ENCODE peak calls at places on chromosomes 5 and 9, in six cellular contexts. One of them, this sample, is unnamed.

GRCh38 chr5:34648522-34649158 is 7.5 kb upstream of the RAI14 start:
- DNase-seq in astrocyte: peak; percentile 51
- DNase-seq in neural progenitor cell: no peak
- DNase-seq in fibroblast of lung: peak; percentile 63
- DNase-seq in PC-3: no peak
- DNase-seq in HepG2: no peak
- DNase-seq in this sample: no peak

GRCh38 chr9:113648586-113648985 is 185.1 kb downstream of the RGS3 start:
- DNase-seq in astrocyte: no peak
- DNase-seq in neural progenitor cell: no peak
- DNase-seq in fibroblast of lung: no peak
- DNase-seq in PC-3: no peak
- DNase-seq in HepG2: no peak
- DNase-seq in this sample: no peak

GRCh38 chr9:90037136-90037797 is 432.5 kb downstream of the GADD45G start:
- DNase-seq in astrocyte: no peak
- DNase-seq in neural progenitor cell: peak; percentile 29
- DNase-seq in fibroblast of lung: no peak
- DNase-seq in PC-3: no peak
- DNase-seq in HepG2: no peak
- DNase-seq in this sample: no peak

GRCh38 chr5:160359816-160360215 is 10.6 kb downstream of the C1QTNF2 start:
- DNase-seq in astrocyte: no peak
- DNase-seq in neural progenitor cell: no peak
- DNase-seq in fibroblast of lung: no peak
- DNase-seq in PC-3: no peak
- DNase-seq in HepG2: no peak
- DNase-seq in this sample: no peak

GRCh38 chr9:131840751-131841702 is 101.2 kb upstream of the RAPGEF1 start:
- DNase-seq in astrocyte: no peak
- DNase-seq in neural progenitor cell: no peak
- DNase-seq in fibroblast of lung: no peak
- DNase-seq in PC-3: no peak
- DNase-seq in HepG2: no peak
- DNase-seq in this sample: no peak

GRCh38 chr5:131416729-131417128 is 152.9 kb downstream of the CDC42SE2 start:
- DNase-seq in astrocyte: no peak
- DNase-seq in neural progenitor cell: no peak
- DNase-seq in fibroblast of lung: no peak
- DNase-seq in PC-3: no peak
- DNase-seq in HepG2: no peak
- DNase-seq in this sample: no peak

GRCh38 chr9:108416321-108416720 is 439.5 kb downstream of the ACTL7B start:
- DNase-seq in astrocyte: no peak
- DNase-seq in neural progenitor cell: no peak
- DNase-seq in fibroblast of lung: no peak
- DNase-seq in PC-3: peak; percentile 57
- DNase-seq in HepG2: peak; percentile 51
- DNase-seq in this sample: peak; percentile 53

GRCh38 chr5:98774192-98775046 is 956 bp downstream of the RGMB start:
- DNase-seq in astrocyte: peak; percentile 62
- DNase-seq in neural progenitor cell: peak; percentile 87
- DNase-seq in fibroblast of lung: peak; percentile 75
- DNase-seq in PC-3: peak; percentile 84
- DNase-seq in HepG2: peak; percentile 61
- DNase-seq in this sample: peak; percentile 70

GRCh38 chr5:146623009-146623408 is 107.0 kb upstream of the GPR151 start:
- DNase-seq in astrocyte: no peak
- DNase-seq in neural progenitor cell: no peak
- DNase-seq in fibroblast of lung: no peak
- DNase-seq in PC-3: no peak
- DNase-seq in HepG2: no peak
- DNase-seq in this sample: no peak

GRCh38 chr9:116504893-116505480 is 182.1 kb upstream of the TRIM32 start:
- DNase-seq in astrocyte: no peak
- DNase-seq in neural progenitor cell: no peak
- DNase-seq in fibroblast of lung: no peak
- DNase-seq in PC-3: no peak
- DNase-seq in HepG2: peak; percentile 23
- DNase-seq in this sample: no peak

GRCh38 chr9:35798658-35799366 is 7.4 kb downstream of the NPR2 start:
- DNase-seq in astrocyte: peak; percentile 53
- DNase-seq in neural progenitor cell: no peak
- DNase-seq in fibroblast of lung: peak; percentile 62
- DNase-seq in PC-3: peak; percentile 89
- DNase-seq in HepG2: peak; percentile 25
- DNase-seq in this sample: peak; percentile 95

GRCh38 chr5:142110046-142110531 is 1.5 kb downstream of the NDFIP1 start:
- DNase-seq in astrocyte: peak; percentile 22
- DNase-seq in neural progenitor cell: no peak
- DNase-seq in fibroblast of lung: peak; percentile 33
- DNase-seq in PC-3: peak; percentile 29
- DNase-seq in HepG2: peak; percentile 15
- DNase-seq in this sample: no peak

GRCh38 chr9:116154976-116155699 is 1.5 kb downstream of the PAPPA start:
- DNase-seq in astrocyte: peak; percentile 56
- DNase-seq in neural progenitor cell: peak; percentile 21
- DNase-seq in fibroblast of lung: peak; percentile 62
- DNase-seq in PC-3: no peak
- DNase-seq in HepG2: no peak
- DNase-seq in this sample: no peak

GRCh38 chr5:143717400-143717799 is 94.6 kb upstream of the HMHB1 start:
- DNase-seq in astrocyte: peak; percentile 91
- DNase-seq in neural progenitor cell: no peak
- DNase-seq in fibroblast of lung: peak; percentile 94
- DNase-seq in PC-3: no peak
- DNase-seq in HepG2: no peak
- DNase-seq in this sample: peak; percentile 63
- TF ChIP-seq CTCF in astrocyte: peak; percentile 27
- TF ChIP-seq CTCF in neural progenitor cell: no peak
- TF ChIP-seq CTCF in fibroblast of lung: no peak
- TF ChIP-seq CTCF in PC-3: no peak
- TF ChIP-seq CTCF in HepG2: no peak
- TF ChIP-seq CTCF in this sample: peak; percentile 4

GRCh38 chr9:37028425-37029031 is 5.5 kb downstream of the PAX5 start:
- DNase-seq in astrocyte: no peak
- DNase-seq in neural progenitor cell: peak; percentile 40
- DNase-seq in fibroblast of lung: no peak
- DNase-seq in PC-3: no peak
- DNase-seq in HepG2: no peak
- DNase-seq in this sample: no peak
- TF ChIP-seq EZH2 in astrocyte: peak; percentile 21
- TF ChIP-seq EZH2 in neural progenitor cell: peak; percentile 66
- TF ChIP-seq EZH2 in fibroblast of lung: peak; percentile 80
- TF ChIP-seq EZH2 in PC-3: no peak
- TF ChIP-seq EZH2 in HepG2: no peak
- TF ChIP-seq EZH2 in this sample: peak; percentile 84

GRCh38 chr5:173826179-173826920 is 61.8 kb upstream of the CPEB4 start:
- DNase-seq in astrocyte: no peak
- DNase-seq in neural progenitor cell: no peak
- DNase-seq in fibroblast of lung: no peak
- DNase-seq in PC-3: no peak
- DNase-seq in HepG2: peak; percentile 82
- DNase-seq in this sample: no peak

GRCh38 chr5:173825215-173825865 is 62.8 kb upstream of the CPEB4 start:
- DNase-seq in astrocyte: peak; percentile 54
- DNase-seq in neural progenitor cell: no peak
- DNase-seq in fibroblast of lung: peak; percentile 66
- DNase-seq in PC-3: no peak
- DNase-seq in HepG2: peak; percentile 31
- DNase-seq in this sample: no peak

GRCh38 chr5:173823274-173823644 is 64.9 kb upstream of the CPEB4 start:
- DNase-seq in astrocyte: no peak
- DNase-seq in neural progenitor cell: no peak
- DNase-seq in fibroblast of lung: no peak
- DNase-seq in PC-3: no peak
- DNase-seq in HepG2: no peak
- DNase-seq in this sample: no peak

GRCh38 chr5:173826921-173827350 is 61.2 kb upstream of the CPEB4 start:
- DNase-seq in astrocyte: no peak
- DNase-seq in neural progenitor cell: no peak
- DNase-seq in fibroblast of lung: no peak
- DNase-seq in PC-3: no peak
- DNase-seq in HepG2: peak; percentile 49
- DNase-seq in this sample: no peak

DNA sequence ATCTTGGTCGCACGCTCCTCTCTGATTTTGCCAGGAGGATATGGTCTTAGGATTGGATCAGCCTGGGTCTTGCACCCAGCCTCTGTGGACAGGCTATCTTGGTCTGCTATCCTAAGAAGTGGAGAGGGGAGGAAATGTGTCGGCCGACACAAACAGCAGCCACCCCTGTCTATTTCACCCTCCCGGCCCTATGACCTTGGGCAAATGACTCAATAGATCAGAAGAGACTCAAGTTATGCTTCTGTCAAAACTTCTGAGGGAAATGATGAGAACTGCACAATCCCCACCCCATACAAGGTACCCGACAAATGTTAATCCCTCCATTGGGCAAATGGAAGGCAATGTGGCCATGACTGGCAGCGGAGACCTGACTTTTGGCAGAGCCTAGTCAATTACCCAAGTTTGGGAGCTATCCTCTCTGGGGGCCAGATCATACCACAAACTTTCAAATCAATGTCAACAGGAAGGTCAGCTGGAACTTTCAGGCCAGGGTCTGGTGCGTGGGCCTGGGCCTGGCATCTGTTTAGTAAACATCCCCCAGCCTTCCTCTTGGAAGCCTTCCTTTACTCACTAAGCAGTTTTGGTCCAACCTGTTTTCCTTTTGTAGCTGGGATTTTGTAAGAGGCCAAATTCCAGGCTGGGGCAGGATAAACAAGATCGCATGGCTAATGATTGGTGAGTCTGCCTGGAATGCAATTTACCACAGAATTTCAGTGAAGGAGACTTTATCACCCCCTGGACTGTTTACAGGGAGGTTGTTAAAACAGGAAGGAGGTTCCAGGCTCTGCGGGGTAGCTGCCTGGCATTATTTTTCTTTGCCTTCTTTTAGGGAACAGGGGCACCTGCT is 64.2 kb upstream of the CPEB4 start:
- DNase-seq in astrocyte: peak; percentile 86
- DNase-seq in neural progenitor cell: peak; percentile 58
- DNase-seq in fibroblast of lung: peak; percentile 90
- DNase-seq in PC-3: peak; percentile 98
- DNase-seq in HepG2: peak; percentile 98
- DNase-seq in this sample: peak; percentile 83
- H2AFZ ChIP-seq in astrocyte: no peak overlapping the region
- H2AFZ ChIP-seq in neural progenitor cell: no peak overlapping the region
- H2AFZ ChIP-seq in fibroblast of lung: no peak overlapping the region
- H2AFZ ChIP-seq in PC-3: peak overlapping the region; percentile 36
- H2AFZ ChIP-seq in HepG2: no peak overlapping the region
- H2AFZ ChIP-seq in this sample: no peak overlapping the region

DNA sequence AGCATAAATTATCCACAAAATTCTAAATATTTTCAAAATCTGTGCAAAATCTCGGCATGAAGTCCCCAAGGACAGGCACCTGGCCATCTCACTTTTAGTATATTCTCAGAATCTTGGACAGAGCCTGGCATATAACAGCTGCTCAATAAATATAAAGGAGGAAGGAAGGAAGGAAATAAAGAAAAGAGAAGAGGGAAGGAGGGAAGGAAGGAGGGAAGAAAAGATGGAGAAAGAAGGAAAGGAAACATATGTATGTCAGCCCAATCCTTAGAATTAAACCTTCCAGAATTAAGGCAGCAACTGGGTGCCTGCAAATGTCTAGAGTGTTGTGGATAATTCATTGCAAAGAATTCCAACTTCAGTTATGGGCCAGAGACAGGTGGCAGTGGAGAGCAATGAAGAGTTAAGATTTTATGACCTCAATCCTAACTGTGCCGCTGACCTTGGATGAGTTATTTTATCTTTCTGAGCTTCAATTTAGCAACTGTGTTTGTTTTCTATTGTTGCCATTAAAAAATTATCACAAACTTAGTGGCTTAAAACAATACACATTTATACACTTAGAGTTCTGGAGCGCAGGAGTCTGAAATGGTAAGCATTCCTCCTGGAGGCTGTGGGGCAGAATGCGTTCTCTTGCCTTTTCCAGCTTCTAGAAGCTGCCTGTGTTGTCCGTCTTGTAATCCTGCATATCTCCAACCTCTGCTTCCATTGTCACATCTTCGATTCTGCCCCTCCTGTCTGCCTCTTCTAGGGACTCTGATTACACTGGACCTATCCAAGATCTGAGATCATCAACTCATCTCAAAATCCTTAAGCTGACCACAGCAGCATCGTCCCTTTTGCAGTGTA is 200.8 kb upstream of the MSX2 start:
- DNase-seq in astrocyte: no peak
- DNase-seq in neural progenitor cell: no peak
- DNase-seq in fibroblast of lung: no peak
- DNase-seq in PC-3: peak; percentile 5
- DNase-seq in HepG2: no peak
- DNase-seq in this sample: no peak
- TF ChIP-seq CTCF in astrocyte: no peak
- TF ChIP-seq CTCF in neural progenitor cell: peak; percentile 25
- TF ChIP-seq CTCF in fibroblast of lung: no peak
- TF ChIP-seq CTCF in PC-3: peak; percentile 48
- TF ChIP-seq CTCF in HepG2: no peak
- TF ChIP-seq CTCF in this sample: peak; percentile 36

DNA sequence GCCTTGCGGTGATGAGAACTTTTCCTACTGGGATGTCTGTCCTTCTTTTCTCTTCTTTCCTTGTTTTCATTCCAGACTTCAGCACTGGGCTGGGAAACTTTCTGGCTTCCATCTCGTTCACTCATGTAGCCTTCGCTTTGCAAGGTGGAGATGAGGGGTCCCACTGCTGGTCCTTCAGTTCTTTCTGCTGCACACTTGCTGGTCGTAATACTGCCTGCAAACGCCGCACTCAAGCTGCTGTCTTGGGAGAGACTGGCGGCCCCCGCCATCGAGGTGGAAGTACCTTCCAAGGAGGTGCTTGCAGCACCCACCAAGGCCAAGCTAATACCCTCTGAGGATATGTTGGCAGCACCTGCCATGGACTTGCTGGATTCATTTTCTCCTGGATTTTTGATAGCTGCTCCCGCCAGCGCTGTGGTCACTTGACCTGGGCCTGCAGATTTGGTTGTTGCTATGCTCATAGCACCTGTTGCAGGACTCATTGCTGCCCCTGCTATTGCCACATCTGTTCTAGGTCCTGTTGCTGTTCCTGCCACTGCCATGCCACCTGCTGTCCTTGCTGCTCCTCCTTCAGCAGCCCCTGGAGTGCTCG is 3.0 kb downstream of the GARIN3 start:
- DNase-seq in astrocyte: no peak
- DNase-seq in neural progenitor cell: no peak
- DNase-seq in fibroblast of lung: no peak
- DNase-seq in PC-3: no peak
- DNase-seq in HepG2: no peak
- DNase-seq in this sample: no peak
- TF ChIP-seq EZH2 in astrocyte: no peak
- TF ChIP-seq EZH2 in neural progenitor cell: no peak
- TF ChIP-seq EZH2 in fibroblast of lung: no peak
- TF ChIP-seq EZH2 in PC-3: no peak
- TF ChIP-seq EZH2 in HepG2: no peak
- TF ChIP-seq EZH2 in this sample: no peak

DNA sequence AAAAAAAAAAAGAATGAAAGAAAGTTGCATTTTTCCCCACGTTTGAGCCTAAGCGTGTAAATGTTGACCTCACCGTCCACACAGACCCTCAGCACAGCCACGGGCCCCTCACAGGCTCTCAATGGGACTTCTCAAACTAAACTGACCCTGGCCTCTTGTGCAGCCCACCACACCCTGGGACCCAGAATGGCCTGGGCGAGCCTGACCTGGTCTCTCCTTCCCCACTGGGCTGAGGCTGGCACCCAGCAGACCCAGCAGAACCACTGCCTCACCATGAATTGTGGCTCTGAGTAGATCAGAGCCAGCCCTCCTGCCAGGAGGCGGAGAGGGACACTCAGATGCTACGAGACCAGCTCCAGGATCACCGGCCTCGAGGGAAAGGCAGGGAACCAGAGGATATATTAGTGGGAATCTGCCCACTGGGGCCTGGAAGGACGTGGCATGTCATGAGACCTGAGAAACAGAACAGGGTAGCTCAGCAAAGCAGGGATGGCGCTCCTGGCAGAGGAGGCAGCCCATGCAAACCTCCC is 124.4 kb downstream of the ZNF354C start:
- DNase-seq in astrocyte: no peak
- DNase-seq in neural progenitor cell: no peak
- DNase-seq in fibroblast of lung: no peak
- DNase-seq in PC-3: no peak
- DNase-seq in HepG2: no peak
- DNase-seq in this sample: no peak
- H2AFZ ChIP-seq in astrocyte: no peak overlapping the region
- H2AFZ ChIP-seq in neural progenitor cell: no peak overlapping the region
- H2AFZ ChIP-seq in fibroblast of lung: no peak overlapping the region
- H2AFZ ChIP-seq in PC-3: no peak overlapping the region
- H2AFZ ChIP-seq in HepG2: no peak overlapping the region
- H2AFZ ChIP-seq in this sample: no peak overlapping the region